ENCODE peak calls at places on chromosome 20, in nine cellular contexts. W is activated T-helper 1 cell treated with anti-CD3 and anti-CD28 coated beads, Interleukin-2, amount 50 U/mL, for 16 hours; T is neural progenitor cell; L is kidney epithelial cell; Z is kidney glomerular epithelial cell; R is A549; I is stimulated activated CD4-positive, alpha-beta T cell treated with anti-CD3 and anti-CD28 coated beads, Interleukin-15, amount 100 ng/mL, for 24 hours; V is LoVo; O is GM12891. F is an unnamed sample.

GRCh38 chr20:1503564-1504227 is 12.5 kb upstream of the SIRPB2 start:
- DNase-seq in O (peak; percentile 41), Z (peak; percentile 90), R (peak; percentile 95), T (peak; percentile 88), I (peak; percentile 79), V (peak; percentile 83), W (peak; percentile 47), L (peak; percentile 74), F (peak; percentile 65)

GRCh38 chr20:14333734-14334133 is 3.7 kb downstream of the FLRT3 start:
- DNase-seq in W (no peak), R (no peak), V (no peak), Z (no peak), I (no peak), T (no peak), L (no peak), O (no peak), F (no peak)

GRCh38 chr20:51935003-51935358 is 132.7 kb upstream of the SALL4 start:
- DNase-seq in W (no peak), Z (no peak), T (no peak), I (no peak), R (no peak), V (no peak), L (no peak), O (no peak), F (no peak)

GRCh38 chr20:364905-365794 is 15.4 kb upstream of the TRIB3 start:
- DNase-seq in V (peak; percentile 66), W (no peak), O (no peak), R (peak; percentile 87), I (peak; percentile 23), L (no peak), T (no peak), Z (no peak), F (no peak)

GRCh38 chr20:36572701-36573102 is 695 bp upstream of the TGIF2 start:
- DNase-seq in I (peak; percentile 77), R (peak; percentile 19), Z (no peak), T (peak; percentile 64), L (no peak), O (no peak), V (no peak), W (peak; percentile 57), F (peak; percentile 30)

GRCh38 chr20:54650201-54650722 is 174.9 kb downstream of the DOK5 start:
- DNase-seq in O (no peak), R (no peak), Z (no peak), I (no peak), L (no peak), T (no peak), W (no peak), V (no peak), F (no peak)

GRCh38 chr20:46705378-46705729 is 4.1 kb upstream of the SLC2A10 start:
- DNase-seq in Z (no peak), W (no peak), R (no peak), O (no peak), L (no peak), I (no peak), V (no peak), T (no peak), F (no peak)

GRCh38 chr20:48824830-48825550 is 2.8 kb downstream of the PREX1 start:
- DNase-seq in Z (no peak), L (no peak), O (no peak), T (peak; percentile 77), I (no peak), V (no peak), W (no peak), R (no peak), F (no peak)

GRCh38 chr20:38885357-38885756 is 40.9 kb upstream of the FAM83D start:
- DNase-seq in I (no peak), Z (no peak), W (no peak), T (no peak), L (no peak), O (no peak), R (no peak), V (no peak), F (no peak)

GRCh38 chr20:10469599-10469998 is 34.5 kb downstream of the SLX4IP start:
- DNase-seq in R (peak; percentile 89), O (no peak), I (no peak), V (peak; percentile 25), T (peak; percentile 78), L (peak; percentile 34), W (no peak), Z (peak; percentile 55), F (no peak)

GRCh38 chr20:10125757-10126156 is 91.0 kb downstream of the ANKEF1 start:
- DNase-seq in V (no peak), R (no peak), L (no peak), T (no peak), Z (peak; percentile 14), W (no peak), O (no peak), I (no peak), F (no peak)

GRCh38 chr20:63830821-63831593 is at the start of gene ZBTB46:
- DNase-seq in Z (no peak), L (no peak), R (no peak), O (peak; percentile 95), I (peak; percentile 62), W (no peak), T (peak; percentile 87), V (peak; percentile 69), F (no peak)

GRCh38 chr20:4064118-4064962 is 49.0 kb upstream of the RNF24 start:
- DNase-seq in V (peak; percentile 75), T (peak; percentile 20), R (peak; percentile 42), L (no peak), I (no peak), O (no peak), W (no peak), Z (peak; percentile 63), F (no peak)

GRCh38 chr20:51440589-51440988 is 101.9 kb downstream of the NFATC2 start:
- DNase-seq in O (peak; percentile 35), R (no peak), Z (no peak), V (no peak), W (no peak), I (no peak), L (no peak), T (no peak), F (no peak)

GRCh38 chr20:52926505-52926904 is 45.7 kb upstream of the TSHZ2 start:
- DNase-seq in R (no peak), L (no peak), Z (peak; percentile 7), T (no peak), W (no peak), I (no peak), V (no peak), O (no peak), F (no peak)

GRCh38 chr20:3101737-3102574 is 17.4 kb upstream of the AVP start:
- DNase-seq in T (no peak), V (no peak), W (no peak), O (no peak), Z (no peak), I (peak; percentile 76), L (no peak), R (no peak), F (no peak)

GRCh38 chr20:62430871-62431447 is 3.6 kb upstream of the RBBP8NL start:
- DNase-seq in R (no peak), V (no peak), T (no peak), W (no peak), I (no peak), O (no peak), Z (no peak), L (no peak), F (no peak)

GRCh38 chr20:62578294-62578897 is 63.9 kb upstream of the SLCO4A1 start:
- DNase-seq in I (no peak), V (no peak), Z (no peak), R (peak; percentile 55), O (no peak), L (no peak), W (no peak), T (no peak), F (no peak)

GRCh38 chr20:49482621-49483017 is at the start of gene KCNB1:
- DNase-seq in Z (peak; percentile 3), O (peak; percentile 63), T (peak; percentile 96), I (peak; percentile 49), W (no peak), L (no peak), R (peak; percentile 31), V (peak; percentile 2), F (peak; percentile 21)

GRCh38 chr20:18322551-18322950 is 34.2 kb downstream of the ZNF133 start:
- DNase-seq in R (no peak), I (no peak), V (no peak), W (no peak), O (no peak), Z (no peak), L (no peak), T (no peak), F (no peak)

GRCh38 chr20:56368351-56369134 is 9.8 kb downstream of the FAM210B start:
- DNase-seq in I (no peak), T (no peak), W (no peak), L (no peak), R (no peak), V (no peak), O (no peak), Z (no peak), F (no peak)

GRCh38 chr20:37850724-37851123 is 52.2 kb upstream of the VSTM2L start:
- DNase-seq in Z (no peak), I (no peak), R (no peak), O (no peak), L (no peak), W (no peak), V (no peak), T (no peak), F (no peak)

GRCh38 chr20:41334452-41335421 is 5.9 kb upstream of the LPIN3 start:
- DNase-seq in L (no peak), R (no peak), Z (peak; percentile 18), W (no peak), O (no peak), I (no peak), T (no peak), V (no peak), F (no peak)

GRCh38 chr20:38063911-38064310 is 30.4 kb downstream of the RPRD1B start:
- DNase-seq in I (no peak), O (peak; percentile 25), R (no peak), W (no peak), T (no peak), V (no peak), Z (no peak), L (no peak), F (no peak)

GRCh38 chr20:56809668-56810067 is 180.6 kb downstream of the TFAP2C start:
- DNase-seq in R (no peak), W (no peak), O (no peak), Z (no peak), T (no peak), I (no peak), L (no peak), V (no peak), F (no peak)

GRCh38 chr20:43669332-43669731 is 2.4 kb downstream of the MYBL2 start:
- DNase-seq in R (peak; percentile 31), I (no peak), O (no peak), L (peak; percentile 45), Z (no peak), T (no peak), W (no peak), V (no peak), F (no peak)

GRCh38 chr20:7792131-7792869 is 148.0 kb downstream of the HAO1 start:
- DNase-seq in T (no peak), R (no peak), L (no peak), V (no peak), Z (peak; percentile 45), I (no peak), W (no peak), O (no peak), F (no peak)

GRCh38 chr20:36275011-36275410 is 31.1 kb upstream of the DLGAP4 start:
- DNase-seq in W (no peak), T (no peak), Z (no peak), L (no peak), I (no peak), R (no peak), V (no peak), O (no peak), F (no peak)

GRCh38 chr20:44701116-44701865 is 13.9 kb upstream of the CCN5 start:
- DNase-seq in O (no peak), W (no peak), R (no peak), T (no peak), L (no peak), I (no peak), V (no peak), Z (no peak), F (no peak)

GRCh38 chr20:62997626-62998025 is 9.1 kb downstream of the BHLHE23 start:
- DNase-seq in I (no peak), L (no peak), V (peak; percentile 3), W (no peak), Z (no peak), T (no peak), R (no peak), O (no peak), F (no peak)

F was measured in T-helper 17 cell.